ENCODE peak calls at places on chromosome 20, in seven cellular contexts. W, Z, K, N, R, F and C are unnamed samples.
A peak's percentile ranks its signal among the peaks of the same experiment; 100 is the strongest.

GRCh38 chr20:47071646-47072185 is 177.1 kb downstream of the EYA2 start:
- DNase-seq in W (no peak), Z (no peak), K (no peak), N (no peak), R (no peak), F (no peak), C (no peak)

GRCh38 chr20:39960522-39961420 is 728.3 kb downstream of the MAFB start:
- DNase-seq in W (no peak), Z (peak; percentile 55), K (no peak), N (no peak), R (peak; percentile 43), F (no peak), C (no peak)

GRCh38 chr20:1430004-1430451 is 36.6 kb downstream of the NSFL1C start:
- DNase-seq in W (no peak), Z (no peak), K (no peak), N (no peak), R (no peak), F (no peak), C (no peak)

GRCh38 chr20:31566658-31567379 is 38.3 kb upstream of the ID1 start:
- DNase-seq in W (peak; percentile 75), Z (peak; percentile 56), K (no peak), N (no peak), R (no peak), F (no peak), C (peak; percentile 48)

GRCh38 chr20:59322813-59323469 is 22.5 kb downstream of the EDN3 start:
- DNase-seq in W (no peak), Z (no peak), K (no peak), N (no peak), R (no peak), F (no peak), C (no peak)

GRCh38 chr20:51769941-51770615 is 1.9 kb upstream of the ATP9A start:
- DNase-seq in W (no peak), Z (no peak), K (no peak), N (no peak), R (no peak), F (no peak), C (no peak)

GRCh38 chr20:61510778-61511330 is 258.8 kb downstream of the CDH4 start:
- DNase-seq in W (no peak), Z (no peak), K (no peak), N (no peak), R (no peak), F (no peak), C (no peak)

GRCh38 chr20:57547250-57547649 is 13.7 kb upstream of the PCK1 start:
- DNase-seq in W (no peak), Z (no peak), K (peak; percentile 40), N (no peak), R (no peak), F (no peak), C (no peak)

GRCh38 chr20:32485770-32486248 is 99.3 kb downstream of the NOL4L start:
- DNase-seq in W (no peak), Z (no peak), K (peak; percentile 63), N (no peak), R (no peak), F (no peak), C (no peak)

GRCh38 chr20:48604936-48605335 is 222.9 kb downstream of the PREX1 start:
- DNase-seq in W (no peak), Z (no peak), K (no peak), N (no peak), R (no peak), F (no peak), C (no peak)

GRCh38 chr20:21357851-21358250 is 39.5 kb downstream of the NKX2-4 start:
- DNase-seq in W (no peak), Z (no peak), K (peak; percentile 93), N (no peak), R (no peak), F (no peak), C (no peak)

GRCh38 chr20:1935696-1936366 is 40.6 kb downstream of the SIRPA start:
- DNase-seq in W (no peak), Z (no peak), K (no peak), N (no peak), R (peak; percentile 82), F (no peak), C (peak; percentile 10)

GRCh38 chr20:13147071-13147961 is 73.8 kb upstream of the ISM1 start:
- DNase-seq in W (no peak), Z (no peak), K (no peak), N (no peak), R (no peak), F (no peak), C (no peak)

GRCh38 chr20:774016-774679 is 5.8 kb upstream of the SLC52A3 start:
- DNase-seq in W (no peak), Z (no peak), K (no peak), N (no peak), R (no peak), F (no peak), C (no peak)

GRCh38 chr20:23293689-23294088 is 56.9 kb upstream of the NXT1 start:
- DNase-seq in W (no peak), Z (no peak), K (no peak), N (no peak), R (no peak), F (no peak), C (no peak)

GRCh38 chr20:33896509-33896908 is 85.4 kb downstream of the CHMP4B start:
- DNase-seq in W (no peak), Z (no peak), K (no peak), N (no peak), R (no peak), F (no peak), C (no peak)

GRCh38 chr20:46681032-46681854 is 8.0 kb downstream of the TP53RK start:
- DNase-seq in W (no peak), Z (peak; percentile 92), K (peak; percentile 82), N (peak; percentile 27), R (peak; percentile 67), F (peak; percentile 63), C (peak; percentile 88)

GRCh38 chr20:40688129-40689099 is 622 bp downstream of the MAFB start:
- DNase-seq in W (no peak), Z (peak; percentile 60), K (no peak), N (no peak), R (peak; percentile 50), F (no peak), C (no peak)

GRCh38 chr20:17875106-17875980 is 93.3 kb downstream of the SNX5 start:
- DNase-seq in W (no peak), Z (no peak), K (peak; percentile 92), N (no peak), R (no peak), F (no peak), C (peak; percentile 46)

GRCh38 chr20:24877652-24878051 is 71.4 kb upstream of the CST7 start:
- DNase-seq in W (no peak), Z (no peak), K (no peak), N (no peak), R (no peak), F (no peak), C (no peak)

GRCh38 chr20:31835554-31835953 is 9.8 kb downstream of the FOXS1 start:
- DNase-seq in W (no peak), Z (no peak), K (no peak), N (no peak), R (no peak), F (no peak), C (no peak)

DNA sequence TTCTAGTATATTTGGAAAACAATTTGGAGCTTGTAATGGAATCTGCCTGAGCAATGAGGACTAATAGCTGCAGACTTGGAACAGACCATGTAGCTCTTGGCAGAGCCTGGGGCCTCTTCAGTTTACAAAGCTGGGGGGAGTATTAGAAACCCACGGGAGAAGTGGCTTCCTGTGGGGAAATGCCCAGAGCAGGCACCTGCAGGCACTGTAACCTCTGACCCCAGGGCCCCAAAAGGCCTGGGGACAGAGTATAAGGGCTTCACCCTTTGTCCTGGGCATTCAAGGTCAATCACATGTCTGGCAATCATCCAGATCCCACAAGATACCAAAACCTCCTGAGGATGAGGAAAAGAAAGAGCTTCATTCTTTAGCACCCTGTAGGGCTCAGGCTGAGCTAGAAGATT is 19.4 kb downstream of the PKIG start:
- DNase-seq in W (no peak), Z (no peak), K (no peak), N (no peak), R (no peak), F (no peak), C (no peak)
- TF ChIP-seq JUND in W (no peak), Z (no peak), K (no peak), N (no peak), R (peak; percentile 5), F (no peak), C (no peak)

GRCh38 chr20:7851031-7851490 is 89.2 kb downstream of the HAO1 start:
- DNase-seq in W (no peak), Z (no peak), K (no peak), N (no peak), R (no peak), F (no peak), C (no peak)

GRCh38 chr20:7843613-7844012 is 96.6 kb downstream of the HAO1 start:
- DNase-seq in W (no peak), Z (no peak), K (no peak), N (no peak), R (no peak), F (no peak), C (no peak)

GRCh38 chr20:7849675-7850074 is 90.6 kb downstream of the HAO1 start:
- DNase-seq in W (no peak), Z (no peak), K (no peak), N (no peak), R (no peak), F (no peak), C (no peak)

GRCh38 chr20:7853493-7853892 is 86.8 kb downstream of the HAO1 start:
- DNase-seq in W (no peak), Z (no peak), K (no peak), N (no peak), R (no peak), F (no peak), C (no peak)

GRCh38 chr20:7848351-7848750 is 91.9 kb downstream of the HAO1 start:
- DNase-seq in W (no peak), Z (no peak), K (no peak), N (no peak), R (no peak), F (no peak), C (no peak)
- TF ChIP-seq JUND in W (no peak), Z (no peak), K (no peak), N (no peak), R (no peak), F (no peak), C (no peak)

GRCh38 chr20:3123542-3123941 is 36.1 kb downstream of the FASTKD5 start:
- DNase-seq in W (no peak), Z (no peak), K (no peak), N (no peak), R (no peak), F (no peak), C (no peak)
- TF ChIP-seq JUND in W (no peak), Z (no peak), K (no peak), N (no peak), R (no peak), F (no peak), C (no peak)

GRCh38 chr20:63363013-63363957 is 2.1 kb upstream of the CHRNA4 start:
- DNase-seq in W (no peak), Z (no peak), K (no peak), N (no peak), R (no peak), F (no peak), C (no peak)

GRCh38 chr20:63362426-63363009 is 1.4 kb upstream of the CHRNA4 start:
- DNase-seq in W (no peak), Z (no peak), K (no peak), N (no peak), R (no peak), F (no peak), C (no peak)

GRCh38 chr20:63359937-63360849 is 956 bp downstream of the CHRNA4 start:
- DNase-seq in W (no peak), Z (no peak), K (no peak), N (no peak), R (no peak), F (no peak), C (no peak)

GRCh38 chr20:63360850-63361497 is at the start of gene CHRNA4:
- DNase-seq in W (no peak), Z (peak; percentile 79), K (no peak), N (no peak), R (peak; percentile 68), F (no peak), C (no peak)

GRCh38 chr20:63361507-63362425 is 617 bp upstream of the CHRNA4 start:
- DNase-seq in W (no peak), Z (peak; percentile 74), K (no peak), N (no peak), R (no peak), F (no peak), C (no peak)
- TF ChIP-seq JUND in W (no peak), Z (no peak), K (no peak), N (no peak), R (no peak), F (no peak), C (no peak)